ENCODE peak calls at places on chromosomes 1 and 21, in ten cellular contexts. I is sigmoid colon, W is suprapubic skin, M is SK-N-SH, F is ovary, L is K562, K is A549, O is esophagus muscularis mucosa, T is tibial nerve, H is stomach. C is an unnamed sample.
A peak's percentile ranks its signal among the peaks of the same experiment; 100 is the strongest.

GRCh38 chr1:66598670-66599069 is 64.7 kb downstream of the SGIP1 start:
- DNase-seq in I (no peak), W (no peak), M (no peak), F (no peak), L (no peak), K (no peak), O (no peak), T (no peak), H (no peak), C (no peak)

GRCh38 chr1:109929170-109929569 is 18.5 kb downstream of the CSF1 start:
- DNase-seq in I (no peak), W (peak; percentile 62), M (no peak), F (no peak), L (no peak), K (no peak), O (no peak), T (no peak), H (no peak), C (no peak)

GRCh38 chr1:110515896-110516295 is 3.1 kb downstream of the KCNA10 start:
- DNase-seq in I (no peak), W (no peak), M (no peak), F (no peak), L (no peak), K (no peak), O (no peak), T (no peak), H (no peak), C (no peak)

GRCh38 chr1:165397945-165398344 is 41.4 kb upstream of the LMX1A start:
- DNase-seq in I (no peak), W (no peak), M (no peak), F (no peak), L (no peak), K (no peak), O (no peak), T (no peak), H (peak; percentile 50), C (no peak)

GRCh38 chr1:44811714-44812151 is 3.4 kb downstream of the BTBD19 start:
- DNase-seq in I (peak; percentile 65), W (no peak), M (peak; percentile 47), F (peak; percentile 54), L (peak; percentile 57), K (no peak), O (no peak), T (no peak), H (no peak), C (no peak)

GRCh38 chr1:5724847-5725246 is 267.4 kb downstream of the NPHP4 start:
- DNase-seq in I (peak; percentile 26), W (peak; percentile 16), M (no peak), F (peak; percentile 1), L (no peak), K (no peak), O (no peak), T (peak; percentile 1), H (no peak), C (no peak)

GRCh38 chr1:246261641-246262040 is 245.4 kb downstream of the SMYD3 start:
- DNase-seq in I (no peak), W (no peak), M (no peak), F (no peak), L (no peak), K (no peak), O (no peak), T (no peak), H (no peak), C (no peak)

GRCh38 chr1:46137901-46138300 is 5.5 kb upstream of the PIK3R3 start:
- DNase-seq in I (no peak), W (no peak), M (no peak), F (no peak), L (no peak), K (no peak), O (no peak), T (no peak), H (no peak), C (no peak)

DNA sequence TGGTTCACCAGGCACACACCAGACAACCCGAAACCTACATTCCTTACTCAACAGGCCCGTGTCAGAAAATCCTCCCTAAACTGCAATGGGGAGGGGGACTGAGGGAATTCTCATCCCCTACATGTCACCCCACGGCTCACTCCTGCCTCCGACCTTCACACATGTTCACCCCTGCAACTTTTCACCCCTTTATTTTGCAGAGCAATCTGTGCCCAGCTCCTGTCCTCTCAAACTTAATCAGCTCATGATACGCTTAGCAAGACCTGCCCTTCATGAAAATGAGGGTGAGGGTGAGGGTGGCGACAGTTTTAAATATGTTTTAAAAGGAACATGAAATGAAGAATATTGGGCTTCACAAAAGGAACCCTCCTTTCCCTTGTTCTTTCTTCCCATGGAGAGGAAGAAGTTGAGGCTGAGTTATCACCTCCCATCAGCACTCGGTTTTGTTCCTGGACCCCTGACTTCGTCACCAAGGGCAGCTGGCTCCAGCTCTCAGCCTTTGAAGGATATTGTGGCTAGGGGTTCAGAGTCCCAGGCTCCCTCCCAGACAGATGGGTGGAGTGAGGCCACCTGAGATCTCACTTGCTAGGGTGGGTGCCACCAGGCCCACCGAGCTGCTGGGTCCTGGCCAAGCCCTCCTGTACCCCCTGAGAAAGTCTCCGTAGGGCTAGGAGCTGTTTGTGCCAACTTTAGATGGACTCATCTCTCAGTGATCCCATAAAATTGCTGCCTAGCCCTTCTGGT is 6.7 kb downstream of the MX2 start:
- DNase-seq in I (peak; percentile 61), W (no peak), M (no peak), F (no peak), L (no peak), K (no peak), O (no peak), T (no peak), H (no peak), C (no peak)
- TF ChIP-seq EP300 in I (no peak), W (no peak), M (no peak), F (no peak), L (no peak), K (no peak), O (no peak), T (no peak), H (no peak), C (no peak)

DNA sequence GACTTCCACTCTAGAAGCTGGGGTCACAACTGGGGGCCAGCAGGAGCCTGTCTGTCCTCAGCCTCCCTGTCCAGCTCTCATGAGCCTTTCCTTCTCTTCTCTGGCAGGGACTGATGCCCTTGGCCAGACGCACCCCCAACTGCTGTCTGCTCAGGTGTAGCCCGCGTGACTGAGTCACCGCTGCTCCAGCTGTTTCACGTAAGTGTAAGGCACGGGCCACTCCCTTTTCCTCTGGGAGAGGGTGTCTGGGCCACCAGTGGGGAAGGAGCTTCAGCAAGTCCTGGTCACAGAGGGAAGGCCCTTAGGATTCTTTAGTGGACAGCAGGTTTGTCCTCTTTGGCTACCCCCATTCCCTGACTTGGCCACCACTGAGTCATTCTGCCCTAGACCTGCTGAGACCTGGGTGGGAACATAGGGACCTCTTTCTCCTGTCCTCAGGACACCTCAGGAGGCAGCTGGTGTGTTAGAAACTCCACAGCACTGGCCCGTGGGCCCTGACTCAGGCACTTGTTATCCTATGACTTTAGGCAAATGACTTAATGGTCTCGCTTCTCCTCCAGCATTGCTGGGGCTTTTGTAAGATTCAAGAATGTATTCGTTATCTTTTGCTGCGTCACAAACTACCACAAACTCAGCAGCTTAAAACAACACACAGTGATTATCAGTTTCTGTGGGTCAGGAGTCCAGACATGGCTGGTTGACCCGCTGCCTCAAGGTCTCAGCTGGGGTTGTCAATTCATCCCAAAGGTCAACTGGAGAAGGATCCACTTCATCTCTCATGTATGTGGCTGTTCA is 64.8 kb downstream of the FAM163A start:
- DNase-seq in I (no peak), W (no peak), M (no peak), F (no peak), L (no peak), K (no peak), O (no peak), T (no peak), H (no peak), C (no peak)
- TF ChIP-seq EP300 in I (no peak), W (no peak), M (no peak), F (no peak), L (peak; percentile 28), K (no peak), O (no peak), T (no peak), H (no peak), C (no peak)

GRCh38 chr1:178036090-178036489 is 57.8 kb upstream of the RASAL2 start:
- DNase-seq in I (no peak), W (no peak), M (no peak), F (no peak), L (no peak), K (no peak), O (no peak), T (no peak), H (no peak), C (no peak)

GRCh38 chr1:178038372-178038771 is 55.5 kb upstream of the RASAL2 start:
- DNase-seq in I (no peak), W (no peak), M (no peak), F (no peak), L (no peak), K (no peak), O (no peak), T (no peak), H (no peak), C (no peak)

GRCh38 chr1:178034676-178035075 is 59.2 kb upstream of the RASAL2 start:
- DNase-seq in I (no peak), W (no peak), M (no peak), F (no peak), L (no peak), K (no peak), O (no peak), T (no peak), H (no peak), C (no peak)

GRCh38 chr1:178039826-178040380 is 54.0 kb upstream of the RASAL2 start:
- DNase-seq in I (no peak), W (no peak), M (no peak), F (no peak), L (no peak), K (no peak), O (no peak), T (no peak), H (no peak), C (no peak)

GRCh38 chr1:178037510-178038253 is 56.2 kb upstream of the RASAL2 start:
- DNase-seq in I (peak; percentile 92), W (peak; percentile 84), M (peak; percentile 91), F (peak; percentile 83), L (peak; percentile 67), K (peak; percentile 88), O (no peak), T (peak; percentile 62), H (peak; percentile 90), C (peak; percentile 88)
- TF ChIP-seq EP300 in I (no peak), W (no peak), M (no peak), F (no peak), L (no peak), K (no peak), O (no peak), T (peak; percentile 40), H (no peak), C (no peak)

GRCh38 chr21:41365377-41366107 is 3.7 kb downstream of the MX2 start:
- DNase-seq in I (no peak), W (no peak), M (no peak), F (no peak), L (no peak), K (no peak), O (no peak), T (no peak), H (no peak), C (no peak)

GRCh38 chr21:41369915-41370839 is 8.3 kb downstream of the MX2 start:
- DNase-seq in I (peak; percentile 48), W (no peak), M (no peak), F (no peak), L (no peak), K (no peak), O (no peak), T (no peak), H (peak; percentile 25), C (no peak)

GRCh38 chr21:41366522-41367151 is 4.8 kb downstream of the MX2 start:
- DNase-seq in I (peak; percentile 71), W (no peak), M (no peak), F (no peak), L (peak; percentile 65), K (peak; percentile 65), O (no peak), T (no peak), H (peak; percentile 66), C (peak; percentile 74)

GRCh38 chr21:41369105-41369914 is 7.5 kb downstream of the MX2 start:
- DNase-seq in I (peak; percentile 69), W (no peak), M (peak; percentile 42), F (peak; percentile 25), L (no peak), K (no peak), O (no peak), T (no peak), H (no peak), C (no peak)

DNA sequence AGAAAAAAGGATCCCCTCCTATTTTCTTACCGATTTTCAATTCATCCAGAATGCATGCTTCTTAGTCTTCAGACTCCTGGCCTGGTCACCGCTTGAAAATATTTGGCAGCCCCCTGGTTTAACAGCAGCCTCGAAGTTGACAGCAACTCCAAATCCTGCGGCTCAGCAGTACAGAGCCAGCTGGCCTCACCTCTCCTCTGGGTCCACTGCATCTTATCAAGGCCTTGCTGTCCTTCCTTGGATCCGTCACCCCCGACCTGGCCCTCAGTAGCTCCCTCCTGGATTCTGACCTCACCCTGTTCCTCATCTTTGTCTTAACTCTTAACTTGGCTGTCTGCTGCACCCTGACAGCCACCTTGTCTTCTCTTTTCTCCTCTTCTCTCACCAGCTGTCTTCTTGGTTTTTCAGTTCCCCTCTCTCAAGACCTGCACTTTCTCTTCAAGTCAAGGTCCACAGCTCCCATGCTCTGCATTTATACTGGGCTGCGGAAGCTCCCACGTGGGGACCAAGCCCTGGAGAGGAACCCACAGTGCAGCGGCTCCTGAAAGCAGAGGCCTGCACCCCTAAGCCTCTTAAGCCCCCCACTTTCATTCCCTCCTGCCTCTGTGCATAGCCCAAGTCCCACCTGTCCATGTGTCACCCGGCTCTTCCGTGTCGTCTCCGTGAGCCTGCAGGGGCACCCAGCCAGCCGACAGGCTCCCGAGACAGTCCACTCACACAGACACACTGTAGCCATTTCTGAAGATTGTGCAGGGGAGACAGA is 6.0 kb downstream of the MX2 start:
- DNase-seq in I (peak; percentile 62), W (no peak), M (no peak), F (no peak), L (no peak), K (no peak), O (no peak), T (no peak), H (no peak), C (no peak)
- TF ChIP-seq EP300 in I (no peak), W (no peak), M (no peak), F (no peak), L (no peak), K (no peak), O (no peak), T (no peak), H (no peak), C (no peak)